ENCODE peak calls at places on chromosomes 7 and 10, in six cellular contexts. F is endothelial cell, D is fibroblast of the aortic adventitia, L is mammary epithelial cell, T is heart left ventricle, S is astrocyte of the cerebellum. C is an unnamed sample.

GRCh38 chr10:96502561-96503267 is 11.0 kb downstream of the TLL2 start:
- DNase-seq in F (no peak), D (no peak), L (peak), T (no peak), S (no peak), C (peak)

GRCh38 chr7:99576251-99576650 is 17.8 kb downstream of the ZNF655 start:
- DNase-seq in F (no peak), D (no peak), L (no peak), T (no peak), S (no peak), C (no peak)

GRCh38 chr10:28993056-28993455 is 295.8 kb upstream of the LYZL1 start:
- DNase-seq in F (no peak), D (no peak), L (no peak), T (no peak), S (no peak), C (no peak)

GRCh38 chr7:90973146-90973545 is 291.1 kb upstream of the FZD1 start:
- DNase-seq in F (no peak), D (peak), L (no peak), T (no peak), S (no peak), C (no peak)

GRCh38 chr7:78702770-78703169 is 750.7 kb downstream of the MAGI2 start:
- DNase-seq in F (no peak), D (peak), L (peak), T (no peak), S (peak), C (peak)

GRCh38 chr10:30647089-30647488 is 17.5 kb upstream of the LYZL2 start:
- DNase-seq in F (no peak), D (no peak), L (no peak), T (no peak), S (no peak), C (no peak)

GRCh38 chr10:62433901-62434300 is 59.7 kb downstream of the ZNF365 start:
- DNase-seq in F (no peak), D (peak), L (peak), T (no peak), S (no peak), C (peak)

GRCh38 chr7:116434820-116435341 is 64.7 kb upstream of the CAV2 start:
- DNase-seq in F (no peak), D (peak), L (peak), T (no peak), S (peak), C (peak)

GRCh38 chr7:45162311-45162845 is 4.8 kb downstream of the RAMP3 start:
- DNase-seq in F (no peak), D (no peak), L (no peak), T (no peak), S (no peak), C (no peak)

GRCh38 chr7:20359397-20359963 is 28.8 kb downstream of the ITGB8 start:
- DNase-seq in F (no peak), D (peak), L (peak), T (no peak), S (no peak), C (peak)

GRCh38 chr10:102367441-102367840 is 28.1 kb upstream of the NFKB2 start:
- DNase-seq in F (no peak), D (no peak), L (no peak), T (no peak), S (no peak), C (peak)

GRCh38 chr10:88243847-88244730 is 339.0 kb downstream of the RNLS start:
- DNase-seq in F (peak), D (peak), L (no peak), T (peak), S (no peak), C (no peak)

GRCh38 chr7:31633894-31634494 is 53.0 kb upstream of the PPP1R17 start:
- DNase-seq in F (peak), D (peak), L (peak), T (no peak), S (peak), C (peak)

GRCh38 chr7:75667938-75668337 is 70.8 kb downstream of the HIP1 start:
- DNase-seq in F (no peak), D (no peak), L (no peak), T (no peak), S (no peak), C (no peak)

GRCh38 chr10:110497438-110498086 is at the start of gene DUSP5:
- DNase-seq in F (peak), D (peak), L (peak), T (peak), S (peak), C (peak)

GRCh38 chr7:13953368-13953767 is 36.1 kb downstream of the ETV1 start:
- DNase-seq in F (no peak), D (peak), L (no peak), T (no peak), S (no peak), C (no peak)

GRCh38 chr7:158702944-158703343 is 1.7 kb downstream of the NCAPG2 start:
- DNase-seq in F (no peak), D (no peak), L (no peak), T (no peak), S (no peak), C (peak)

GRCh38 chr10:45500304-45500703 is 126.3 kb downstream of the ALOX5 start:
- DNase-seq in F (no peak), D (no peak), L (no peak), T (no peak), S (no peak), C (no peak)

GRCh38 chr10:26334932-26335573 is 103.1 kb upstream of the APBB1IP start:
- DNase-seq in F (peak), D (peak), L (peak), T (no peak), S (peak), C (peak)

GRCh38 chr7:66055321-66055956 is 20.2 kb upstream of the ASL start:
- DNase-seq in F (no peak), D (peak), L (no peak), T (no peak), S (no peak), C (peak)

GRCh38 chr7:4226166-4226857 is 455.8 kb upstream of the FOXK1 start:
- DNase-seq in F (no peak), D (no peak), L (no peak), T (no peak), S (no peak), C (no peak)

GRCh38 chr10:11610855-11611247 is 599 bp downstream of the USP6NL start:
- DNase-seq in F (peak), D (peak), L (peak), T (peak), S (no peak), C (peak)

GRCh38 chr7:44618754-44619153 is 12.3 kb downstream of the OGDH start:
- DNase-seq in F (no peak), D (no peak), L (peak), T (no peak), S (no peak), C (peak)

DNA sequence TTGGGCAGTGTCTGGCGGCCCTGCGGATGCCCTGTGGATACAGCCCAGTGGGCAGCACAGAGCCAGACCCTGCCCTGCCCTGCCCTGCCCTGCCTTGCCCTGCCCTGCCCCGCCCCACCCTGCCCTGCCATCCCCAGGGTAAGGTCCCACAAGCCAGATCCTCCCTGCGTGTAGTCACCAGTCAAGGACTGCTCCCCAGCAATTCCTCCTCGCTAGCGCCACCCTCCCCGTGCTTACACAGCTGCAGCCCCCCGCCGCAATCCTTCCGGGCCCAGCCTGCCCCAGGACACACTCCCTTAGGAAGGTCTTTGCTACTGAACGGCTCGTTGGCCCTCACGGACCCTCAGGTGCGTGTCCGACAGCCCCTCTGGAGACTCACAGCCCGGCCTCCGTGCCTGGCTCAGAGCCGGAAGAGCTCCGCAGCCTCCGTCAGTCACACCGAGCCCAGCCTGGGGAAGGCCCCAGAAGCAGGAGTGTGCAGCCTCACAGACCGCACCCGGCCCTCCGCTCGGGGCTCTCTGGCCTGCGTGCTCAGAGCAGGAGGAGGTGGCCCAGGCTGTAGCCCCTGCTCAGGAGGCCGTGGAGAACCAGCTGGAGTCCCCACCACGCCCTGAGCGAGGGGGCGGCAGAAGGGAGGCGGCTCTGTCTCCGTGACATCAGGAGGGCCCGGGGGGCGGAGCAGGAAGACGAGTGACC is 68.3 kb downstream of the PWWP2B start:
- DNase-seq in F (no peak), D (no peak), L (no peak), T (peak), S (no peak), C (no peak)
- TF ChIP-seq CTCF in F (no peak), D (no peak), L (no peak), T (no peak), S (no peak), C (no peak)

GRCh38 chr7:129009437-129009836 is 45.5 kb downstream of the TNPO3 start:
- DNase-seq in F (no peak), D (no peak), L (no peak), T (no peak), S (no peak), C (no peak)
- TF ChIP-seq CTCF in F (no peak), D (no peak), L (no peak), T (no peak), S (no peak), C (no peak)

DNA sequence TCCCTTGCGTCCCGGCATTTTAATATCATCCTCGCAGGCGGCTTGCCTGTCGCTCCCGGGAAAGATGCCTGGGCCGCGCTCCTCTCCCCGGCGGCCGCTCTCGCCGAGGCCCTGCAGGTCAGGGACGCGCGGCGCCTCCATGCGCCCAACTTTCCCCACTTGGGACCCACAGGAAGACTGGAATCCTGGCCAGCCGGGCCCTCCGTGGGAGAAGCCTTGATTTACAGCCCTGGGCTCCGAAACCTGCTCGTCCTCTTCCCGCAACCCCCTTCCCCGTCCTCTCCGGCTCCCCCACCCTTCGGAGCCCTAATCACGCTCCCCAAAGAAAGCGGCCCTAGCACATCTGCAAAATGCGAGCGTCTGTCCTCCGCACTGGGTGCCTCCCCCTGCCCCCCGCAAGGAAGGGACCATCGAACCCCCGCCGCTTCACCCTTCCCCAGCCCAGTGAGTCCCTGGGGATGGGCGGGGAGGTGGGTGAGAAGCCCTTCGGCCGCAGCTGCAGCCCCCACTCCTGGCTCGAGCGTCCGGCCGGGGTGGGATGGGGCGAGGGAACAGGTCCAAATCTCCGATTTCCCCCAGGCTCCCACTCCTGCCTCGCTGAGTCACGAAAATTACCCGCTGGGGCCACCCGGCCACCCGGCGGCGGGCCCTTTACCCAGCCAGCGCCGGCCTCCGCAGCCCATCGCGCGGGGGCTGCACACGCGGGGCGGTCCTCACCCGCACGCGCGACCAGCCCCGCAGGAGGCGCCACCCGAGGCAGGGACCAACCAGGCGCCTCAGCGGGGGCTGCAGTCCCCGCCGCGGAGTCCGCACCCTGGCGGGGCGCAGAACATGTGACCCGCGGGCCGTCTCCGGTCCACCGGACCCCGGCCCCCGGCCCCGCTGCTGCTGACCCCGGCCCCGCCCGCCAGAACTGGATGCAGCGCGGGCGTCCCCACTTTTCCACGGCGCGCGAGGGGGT is 695 bp downstream of the HSPA12A start:
- DNase-seq in F (peak), D (no peak), L (no peak), T (no peak), S (no peak), C (no peak)
- TF ChIP-seq CTCF in F (no peak), D (no peak), L (no peak), T (no peak), S (no peak), C (no peak)

DNA sequence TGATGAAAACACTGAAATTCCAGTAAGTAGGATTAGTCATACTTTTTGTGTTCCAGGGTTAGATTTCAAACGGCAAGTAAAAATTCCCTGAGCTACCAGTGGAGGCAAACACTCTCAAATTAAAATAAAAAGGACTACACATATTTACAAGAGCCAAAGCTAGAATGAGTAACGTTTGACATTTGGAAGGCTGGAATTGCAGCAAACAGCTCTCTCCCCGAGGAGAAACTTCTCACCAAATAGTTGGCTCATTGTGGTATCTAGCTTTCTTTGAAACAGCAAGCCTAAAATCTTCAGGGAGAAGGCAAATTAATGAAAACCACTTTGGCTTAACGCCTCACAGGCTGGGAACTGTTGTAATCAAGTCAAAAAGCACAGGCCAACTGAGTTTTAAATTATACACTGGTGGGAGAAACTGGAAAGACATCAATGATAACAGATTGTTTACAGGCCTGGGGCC is 288.3 kb downstream of the SNX13 start:
- DNase-seq in F (no peak), D (peak), L (peak), T (no peak), S (peak), C (peak)
- TF ChIP-seq CTCF in F (no peak), D (peak), L (peak), T (no peak), S (peak), C (peak)

DNA sequence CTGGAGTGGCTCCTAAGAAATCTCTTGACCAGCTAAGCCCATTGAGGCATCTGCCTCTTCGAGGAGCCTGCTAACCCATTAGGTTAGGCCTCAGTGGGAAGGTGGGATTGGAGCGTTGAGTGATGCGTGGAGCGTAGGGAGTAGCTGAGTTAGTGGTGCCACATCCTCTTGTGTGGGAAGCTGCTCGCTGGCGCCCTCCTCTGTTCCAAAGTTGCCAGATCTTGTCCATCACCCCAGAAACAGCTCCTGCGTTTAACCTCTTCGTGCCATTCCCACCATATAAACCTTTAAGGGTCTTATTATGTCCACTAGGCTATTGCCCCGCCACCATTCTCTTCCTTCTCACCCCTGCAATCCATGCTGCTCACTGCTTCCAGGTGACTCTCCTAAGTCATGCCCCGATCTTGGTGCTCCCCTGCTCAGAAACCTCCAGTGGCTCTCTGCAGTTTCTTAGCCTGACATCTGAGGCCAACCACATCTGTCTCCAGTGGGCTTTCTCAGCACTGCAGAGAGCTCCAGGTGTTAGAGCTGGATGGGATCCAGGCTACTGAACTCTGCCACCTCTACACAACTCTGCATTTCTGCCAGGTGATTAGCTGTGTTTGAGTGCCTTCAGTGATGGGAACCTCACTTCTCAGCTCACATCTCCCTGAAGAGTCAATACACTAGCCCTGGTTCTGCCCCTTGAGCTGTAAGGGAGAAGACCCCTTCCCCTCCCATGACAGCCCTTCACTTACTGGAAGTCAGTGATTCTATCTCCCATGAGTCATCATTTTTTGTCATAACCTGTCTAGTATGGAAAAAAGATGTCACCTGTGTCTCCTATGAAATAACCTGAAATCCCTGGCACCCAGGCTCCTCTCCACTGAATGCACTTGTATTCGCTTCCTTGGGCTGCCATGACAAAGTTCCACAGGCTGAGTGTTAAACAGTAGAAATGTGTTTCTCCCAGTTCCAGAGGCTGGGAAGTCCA is 65.0 kb upstream of the FGFR2 start:
- DNase-seq in F (peak), D (no peak), L (peak), T (peak), S (no peak), C (peak)
- TF ChIP-seq CTCF in F (peak), D (no peak), L (peak), T (no peak), S (peak), C (peak)

DNA sequence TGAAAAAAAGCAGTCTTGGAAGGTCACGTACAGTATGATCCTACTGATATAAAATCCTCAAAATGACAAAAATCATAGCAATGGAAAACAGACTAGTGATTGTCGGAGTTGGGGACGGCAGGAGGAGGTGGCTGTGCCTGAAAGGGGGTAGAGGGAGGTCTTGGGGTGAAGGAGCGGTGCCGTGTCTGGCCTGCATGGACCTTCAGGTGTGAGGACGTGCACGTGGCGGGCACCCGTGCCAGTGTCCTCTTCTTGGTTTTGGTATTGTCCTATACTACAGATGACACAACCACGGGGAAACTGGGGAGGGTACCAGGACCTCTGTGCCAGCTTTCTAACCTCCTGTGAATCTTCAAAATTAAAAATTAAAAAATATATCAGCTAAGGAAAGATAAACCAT is 73.0 kb downstream of the COBL start:
- DNase-seq in F (no peak), D (no peak), L (no peak), T (no peak), S (no peak), C (no peak)
- TF ChIP-seq CTCF in F (no peak), D (no peak), L (no peak), T (no peak), S (no peak), C (no peak)

DNA sequence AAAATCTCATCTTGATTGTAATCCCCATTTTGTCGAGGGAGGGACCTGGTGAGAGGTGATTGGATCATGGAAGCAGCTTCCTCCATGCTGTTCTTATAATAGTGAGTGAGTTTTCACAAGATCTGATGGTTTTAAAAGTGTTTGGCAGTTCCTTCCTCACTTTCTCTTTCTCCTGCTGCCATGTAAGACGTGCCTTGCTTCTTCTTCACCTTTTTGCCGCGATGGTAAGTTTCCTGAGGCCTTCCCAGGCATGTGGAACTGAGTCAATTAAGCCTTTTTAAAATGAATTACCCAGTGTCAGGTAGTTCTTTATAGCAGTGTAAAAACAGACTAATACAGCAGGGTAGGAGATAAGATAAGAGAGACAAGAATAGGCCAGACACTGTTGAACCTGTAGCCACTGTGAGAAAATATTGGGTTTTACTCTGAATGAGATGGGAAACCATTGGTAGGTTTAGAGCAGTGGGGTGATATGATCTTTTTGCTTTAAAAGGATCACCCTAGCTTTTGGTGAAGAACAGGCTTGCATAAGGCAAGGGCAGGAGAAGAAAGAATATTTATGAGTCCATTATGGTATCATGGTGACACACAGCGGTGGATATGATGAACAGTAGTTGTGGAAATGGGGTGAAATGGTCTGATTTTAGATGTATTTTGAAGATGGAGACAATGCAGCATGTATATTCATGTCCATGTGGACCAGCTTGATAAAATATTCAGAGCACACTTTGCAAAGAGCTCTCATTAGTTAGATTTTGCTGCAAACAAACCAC is 11.5 kb downstream of the OR6B1 start:
- DNase-seq in F (no peak), D (peak), L (peak), T (no peak), S (no peak), C (no peak)
- TF ChIP-seq CTCF in F (no peak), D (peak), L (peak), T (no peak), S (peak), C (no peak)

C was measured in epithelial cell of esophagus.